ENCODE peak calls at places on chromosomes 6 and 20, in five cellular contexts. T is CD4-positive, alpha-beta T cell; R is fibroblast of the aortic adventitia; O is pancreas; Q is CD8-positive, alpha-beta T cell. L is an unnamed sample.

GRCh38 chr6:25882066-25882496 is 8.0 kb upstream of the SLC17A3 start:
- DNase-seq in T (peak; percentile 9), R (no peak), O (peak; percentile 28), Q (peak; percentile 31), L (peak; percentile 23)

GRCh38 chr6:112016335-112016734 is 37.6 kb upstream of the CCN6 start:
- DNase-seq in T (no peak), R (peak; percentile 65), O (no peak), Q (no peak), L (no peak)

GRCh38 chr6:13261464-13261994 is 66.8 kb downstream of the TBC1D7 start:
- DNase-seq in T (no peak), R (no peak), O (no peak), Q (no peak), L (peak; percentile 57)

GRCh38 chr6:44439270-44440045 is 52.0 kb downstream of the CDC5L start:
- DNase-seq in T (no peak), R (peak; percentile 73), O (no peak), Q (no peak), L (no peak)

GRCh38 chr20:23404196-23404595 is 17.1 kb downstream of the NAPB start:
- DNase-seq in T (no peak), R (peak; percentile 50), O (peak; percentile 16), Q (no peak), L (no peak)

GRCh38 chr6:98136333-98136732 is 698.0 kb upstream of the POU3F2 start:
- DNase-seq in T (no peak), R (no peak), O (no peak), Q (no peak), L (no peak)

GRCh38 chr6:43258180-43258579 is 14.9 kb downstream of the TTBK1 start:
- DNase-seq in T (no peak), R (no peak), O (no peak), Q (no peak), L (no peak)

GRCh38 chr20:25081065-25081729 is 744 bp downstream of the VSX1 start:
- DNase-seq in T (no peak), R (peak; percentile 12), O (no peak), Q (peak; percentile 46), L (no peak)

GRCh38 chr6:109686566-109686965 is 4.4 kb downstream of the AK9 start:
- DNase-seq in T (no peak), R (peak; percentile 42), O (no peak), Q (no peak), L (no peak)

GRCh38 chr6:165749163-165749562 is 86.1 kb upstream of the PDE10A start:
- DNase-seq in T (no peak), R (no peak), O (no peak), Q (no peak), L (no peak)

GRCh38 chr20:35523298-35523888 is 6.1 kb downstream of the C20orf173 start:
- DNase-seq in T (peak; percentile 8), R (no peak), O (no peak), Q (peak; percentile 25), L (no peak)

GRCh38 chr20:18831830-18832229 is 18.2 kb downstream of the SCP2D1 start:
- DNase-seq in T (no peak), R (no peak), O (no peak), Q (no peak), L (no peak)

GRCh38 chr20:34324541-34324940 is 21.4 kb upstream of the AHCY start:
- DNase-seq in T (no peak), R (no peak), O (no peak), Q (no peak), L (no peak)

GRCh38 chr6:37049990-37050853 is 44.8 kb downstream of the FGD2 start:
- DNase-seq in T (no peak), R (no peak), O (no peak), Q (peak; percentile 63), L (peak; percentile 71)

GRCh38 chr6:63573899-63574553 is 1.7 kb downstream of the LOC128125822 start:
- DNase-seq in T (no peak), R (peak; percentile 77), O (peak; percentile 63), Q (peak; percentile 42), L (no peak)

GRCh38 chr6:129943637-129944271 is 74.6 kb upstream of the L3MBTL3 start:
- DNase-seq in T (no peak), R (no peak), O (no peak), Q (no peak), L (no peak)

GRCh38 chr6:148818939-148819575 is 72.2 kb downstream of the UST start:
- DNase-seq in T (no peak), R (peak; percentile 25), O (no peak), Q (no peak), L (no peak)

GRCh38 chr6:138692978-138693909 is 80.3 kb upstream of the CCDC28A start:
- DNase-seq in T (no peak), R (peak; percentile 35), O (peak; percentile 77), Q (peak; percentile 19), L (peak; percentile 57)

GRCh38 chr20:52064936-52065335 is 126.6 kb downstream of the ZFP64 start:
- DNase-seq in T (no peak), R (no peak), O (no peak), Q (no peak), L (no peak)

GRCh38 chr6:111950661-111951426 is 77.6 kb upstream of the FYN start:
- DNase-seq in T (no peak), R (peak; percentile 27), O (no peak), Q (no peak), L (no peak)

GRCh38 chr6:122736166-122736565 is 43.4 kb upstream of the FABP7 start:
- DNase-seq in T (no peak), R (no peak), O (no peak), Q (no peak), L (no peak)

GRCh38 chr20:32983459-32984112 is 20.6 kb downstream of the SUN5 start:
- DNase-seq in T (no peak), R (no peak), O (no peak), Q (no peak), L (no peak)

GRCh38 chr20:23165307-23165750 is 79.2 kb upstream of the CD93 start:
- DNase-seq in T (no peak), R (no peak), O (no peak), Q (no peak), L (no peak)

GRCh38 chr6:22041797-22042489 is 254.9 kb downstream of the PRL start:
- DNase-seq in T (no peak), R (peak; percentile 68), O (no peak), Q (no peak), L (no peak)

GRCh38 chr20:63434599-63435378 is 37.7 kb downstream of the KCNQ2 start:
- DNase-seq in T (peak; percentile 71), R (peak; percentile 47), O (no peak), Q (peak; percentile 74), L (peak; percentile 43)

GRCh38 chr6:7615611-7616383 is 25.8 kb downstream of the SNRNP48 start:
- DNase-seq in T (peak; percentile 12), R (peak; percentile 81), O (peak; percentile 59), Q (peak; percentile 26), L (no peak)

GRCh38 chr20:45835230-45836224 is 1.9 kb downstream of the SNX21 start:
- DNase-seq in T (no peak), R (peak; percentile 92), O (no peak), Q (no peak), L (no peak)

GRCh38 chr20:51750037-51750769 is 18.0 kb downstream of the ATP9A start:
- DNase-seq in T (no peak), R (peak; percentile 92), O (peak; percentile 93), Q (no peak), L (no peak)

GRCh38 chr6:106163446-106163965 is 77.4 kb downstream of the PRDM1 start:
- DNase-seq in T (no peak), R (peak; percentile 79), O (no peak), Q (peak; percentile 38), L (peak; percentile 37)
- TF ChIP-seq CTCF in T (no peak), R (peak; percentile 44), O (no peak), Q (no peak), L (no peak)

GRCh38 chr6:134278000-134278399 is 39.9 kb downstream of the SGK1 start:
- DNase-seq in T (no peak), R (no peak), O (no peak), Q (no peak), L (no peak)

GRCh38 chr6:134281388-134281787 is 36.5 kb downstream of the SGK1 start:
- DNase-seq in T (no peak), R (no peak), O (no peak), Q (no peak), L (no peak)

GRCh38 chr6:134287863-134288537 is 29.9 kb downstream of the SGK1 start:
- DNase-seq in T (no peak), R (no peak), O (no peak), Q (no peak), L (no peak)

GRCh38 chr6:134288538-134289203 is 29.2 kb downstream of the SGK1 start:
- DNase-seq in T (no peak), R (peak; percentile 89), O (no peak), Q (no peak), L (no peak)

GRCh38 chr6:134282816-134283215 is 35.1 kb downstream of the SGK1 start:
- DNase-seq in T (no peak), R (no peak), O (no peak), Q (no peak), L (no peak)
- TF ChIP-seq CTCF in T (no peak), R (no peak), O (no peak), Q (no peak), L (no peak)

GRCh38 chr20:31910071-31910803 is 39.8 kb downstream of the TTLL9 start:
- DNase-seq in T (no peak), R (no peak), O (no peak), Q (no peak), L (no peak)

GRCh38 chr20:31907046-31907445 is 36.6 kb downstream of the TTLL9 start:
- DNase-seq in T (no peak), R (no peak), O (no peak), Q (no peak), L (no peak)

GRCh38 chr20:31908016-31908415 is 37.6 kb downstream of the TTLL9 start:
- DNase-seq in T (no peak), R (no peak), O (no peak), Q (no peak), L (no peak)

GRCh38 chr20:31908424-31908823 is 38.0 kb downstream of the TTLL9 start:
- DNase-seq in T (no peak), R (no peak), O (no peak), Q (no peak), L (no peak)

DNA sequence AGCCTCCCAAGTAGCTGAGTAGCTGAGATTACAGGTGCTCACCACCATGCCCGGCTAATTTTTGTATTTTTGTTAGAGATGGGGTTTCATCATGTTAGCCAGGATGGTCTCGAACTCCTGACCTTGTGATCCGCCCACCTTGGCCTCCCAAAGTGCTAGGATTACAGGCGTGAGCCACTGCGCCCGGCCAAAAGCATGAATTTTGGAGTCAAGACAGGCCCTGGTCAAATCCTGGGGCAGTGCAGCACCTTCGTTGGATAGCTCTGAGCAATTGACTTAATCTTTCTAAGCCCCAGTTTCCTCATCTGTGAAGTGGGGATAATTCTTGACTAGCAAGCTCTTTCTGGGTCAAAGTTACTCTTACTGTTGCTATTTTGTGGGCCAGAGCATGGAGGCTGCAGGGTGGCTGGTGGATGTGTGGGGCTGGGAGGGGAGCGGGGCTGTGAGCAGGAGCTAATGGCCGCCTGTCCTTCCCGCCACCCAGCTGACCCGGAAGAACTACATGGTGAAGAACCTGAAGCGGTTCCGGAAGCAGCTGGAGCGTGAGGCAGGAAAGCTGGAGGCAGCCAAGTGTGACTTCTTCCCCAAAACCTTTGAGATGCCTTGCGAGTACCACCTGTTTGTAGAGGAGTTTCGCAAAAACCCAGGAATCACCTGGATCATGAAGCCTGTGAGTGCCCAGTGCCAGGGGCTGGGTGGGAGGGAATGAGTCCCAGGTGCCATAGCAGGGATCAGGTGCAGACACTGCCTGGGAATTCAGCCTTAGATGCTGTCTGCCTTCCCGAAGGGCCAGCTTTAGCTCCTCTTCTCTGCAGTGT is 39.0 kb downstream of the TTLL9 start:
- DNase-seq in T (no peak), R (no peak), O (no peak), Q (no peak), L (no peak)
- TF ChIP-seq CTCF in T (no peak), R (no peak), O (no peak), Q (no peak), L (no peak)

GRCh38 chr6:82712826-82713225 is 349.2 kb downstream of the TPBG start:
- DNase-seq in T (no peak), R (peak; percentile 8), O (no peak), Q (no peak), L (no peak)
- TF ChIP-seq CTCF in T (no peak), R (peak; percentile 25), O (no peak), Q (no peak), L (no peak)

L was measured in activated B cell treated with CpG ODN at 0.5 μM for 24 hours.